ENCODE peak calls at places on chromosomes 12 and 14, in seven cellular contexts. One of them, this sample, is unnamed.

GRCh38 chr14:22382395-22382794 is 206.6 kb downstream of the DAD1 start:
- DNase-seq in mammary epithelial cell: no peak
- DNase-seq in left lung: no peak
- DNase-seq in astrocyte: no peak
- DNase-seq in OCI-LY7: no peak
- DNase-seq in heart left ventricle: no peak
- DNase-seq in pancreas: no peak
- DNase-seq in this sample: no peak

GRCh38 chr12:20624718-20625117 is 70.4 kb upstream of the SLCO1C1 start:
- DNase-seq in mammary epithelial cell: no peak
- DNase-seq in left lung: no peak
- DNase-seq in astrocyte: no peak
- DNase-seq in OCI-LY7: no peak
- DNase-seq in heart left ventricle: no peak
- DNase-seq in pancreas: no peak
- DNase-seq in this sample: no peak

GRCh38 chr14:90658541-90658967 is 157.7 kb downstream of the TTC7B start:
- DNase-seq in mammary epithelial cell: peak; percentile 95
- DNase-seq in left lung: peak; percentile 55
- DNase-seq in astrocyte: peak; percentile 85
- DNase-seq in OCI-LY7: no peak
- DNase-seq in heart left ventricle: no peak
- DNase-seq in pancreas: no peak
- DNase-seq in this sample: no peak

GRCh38 chr12:121238086-121238485 is 28.2 kb downstream of the P2RX4 start:
- DNase-seq in mammary epithelial cell: no peak
- DNase-seq in left lung: no peak
- DNase-seq in astrocyte: no peak
- DNase-seq in OCI-LY7: no peak
- DNase-seq in heart left ventricle: no peak
- DNase-seq in pancreas: no peak
- DNase-seq in this sample: no peak

GRCh38 chr12:112589275-112589674 is 170.5 kb downstream of the PTPN11 start:
- DNase-seq in mammary epithelial cell: no peak
- DNase-seq in left lung: no peak
- DNase-seq in astrocyte: no peak
- DNase-seq in OCI-LY7: no peak
- DNase-seq in heart left ventricle: no peak
- DNase-seq in pancreas: no peak
- DNase-seq in this sample: no peak

GRCh38 chr12:120321382-120322202 is 6.0 kb downstream of the PLA2G1B start:
- DNase-seq in mammary epithelial cell: no peak
- DNase-seq in left lung: no peak
- DNase-seq in astrocyte: no peak
- DNase-seq in OCI-LY7: no peak
- DNase-seq in heart left ventricle: no peak
- DNase-seq in pancreas: peak; percentile 76
- DNase-seq in this sample: peak; percentile 63

GRCh38 chr14:39768579-39768978 is 336.3 kb upstream of the FBXO33 start:
- DNase-seq in mammary epithelial cell: no peak
- DNase-seq in left lung: no peak
- DNase-seq in astrocyte: no peak
- DNase-seq in OCI-LY7: peak; percentile 9
- DNase-seq in heart left ventricle: no peak
- DNase-seq in pancreas: no peak
- DNase-seq in this sample: no peak

GRCh38 chr12:82627799-82628198 is 58.9 kb upstream of the TMTC2 start:
- DNase-seq in mammary epithelial cell: peak; percentile 30
- DNase-seq in left lung: no peak
- DNase-seq in astrocyte: peak; percentile 14
- DNase-seq in OCI-LY7: no peak
- DNase-seq in heart left ventricle: no peak
- DNase-seq in pancreas: no peak
- DNase-seq in this sample: no peak

GRCh38 chr14:53845813-53846693 is 110.6 kb downstream of the BMP4 start:
- DNase-seq in mammary epithelial cell: no peak
- DNase-seq in left lung: no peak
- DNase-seq in astrocyte: no peak
- DNase-seq in OCI-LY7: no peak
- DNase-seq in heart left ventricle: no peak
- DNase-seq in pancreas: no peak
- DNase-seq in this sample: no peak

DNA sequence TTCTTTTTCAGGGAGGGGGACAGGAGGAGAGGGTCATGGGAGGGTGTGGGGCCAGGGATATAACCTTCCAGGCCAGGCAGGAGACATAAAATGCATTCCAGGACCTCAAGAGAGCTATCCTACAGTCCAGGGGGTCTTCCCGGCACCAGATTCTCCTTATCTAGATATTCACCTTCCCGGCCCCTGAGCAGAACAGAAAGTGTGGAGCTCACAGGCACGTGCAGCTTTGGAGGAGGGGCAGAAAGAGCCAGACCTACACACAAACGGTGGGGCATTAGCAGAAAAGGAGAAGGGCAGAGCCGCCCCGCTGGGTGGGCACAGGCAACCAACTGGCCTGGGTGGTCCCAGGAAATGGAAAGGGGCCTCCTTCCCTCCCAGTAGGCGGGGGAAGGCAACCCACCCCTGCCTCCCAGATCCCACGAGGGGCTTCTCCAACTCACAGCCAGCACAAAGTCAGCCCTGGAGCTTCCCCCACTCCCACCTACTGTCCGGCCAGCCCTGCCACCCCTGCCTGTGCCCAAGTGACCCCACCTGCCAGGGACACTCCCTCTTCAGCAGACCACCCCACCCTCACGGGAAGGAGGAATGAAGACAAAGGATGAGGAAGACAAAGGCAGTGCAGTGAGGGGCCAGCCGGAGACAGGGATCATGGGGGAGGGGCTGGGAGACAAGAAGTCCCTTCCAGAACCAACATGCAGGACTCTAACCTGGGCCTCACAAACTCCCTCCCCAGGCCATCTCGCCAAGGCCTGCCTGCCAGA is 33.3 kb downstream of the CCDC85C start:
- DNase-seq in mammary epithelial cell: no peak
- DNase-seq in left lung: no peak
- DNase-seq in astrocyte: no peak
- DNase-seq in OCI-LY7: no peak
- DNase-seq in heart left ventricle: no peak
- DNase-seq in pancreas: no peak
- DNase-seq in this sample: no peak
- H3K27ac ChIP-seq in mammary epithelial cell: no peak overlapping the region
- H3K27ac ChIP-seq in left lung: no peak overlapping the region
- H3K27ac ChIP-seq in astrocyte: no peak overlapping the region
- H3K27ac ChIP-seq in OCI-LY7: no peak overlapping the region
- H3K27ac ChIP-seq in heart left ventricle: no peak overlapping the region
- H3K27ac ChIP-seq in pancreas: peak overlapping the region; percentile 72
- H3K27ac ChIP-seq in this sample: no peak overlapping the region

DNA sequence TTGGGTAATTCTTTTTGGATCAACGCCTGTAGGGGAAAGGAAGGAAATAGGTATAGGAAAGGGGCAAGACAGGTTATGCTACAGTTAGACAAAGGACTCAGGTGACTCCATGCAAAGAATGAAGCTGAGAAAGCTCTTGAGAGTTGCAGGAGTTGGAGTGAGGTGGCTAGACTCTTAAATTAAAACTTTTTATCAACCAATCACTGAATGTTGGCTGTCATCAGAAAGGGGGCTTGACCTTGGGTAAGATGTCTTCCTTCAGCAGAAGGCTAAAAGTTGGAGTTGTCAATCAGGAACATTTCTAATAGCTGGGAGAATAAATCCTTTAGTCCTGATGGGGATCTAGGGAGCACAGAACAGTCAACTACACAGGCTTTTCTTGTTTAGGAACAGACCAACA is 595.4 kb downstream of the SLC16A7 start:
- DNase-seq in mammary epithelial cell: no peak
- DNase-seq in left lung: no peak
- DNase-seq in astrocyte: no peak
- DNase-seq in OCI-LY7: no peak
- DNase-seq in heart left ventricle: no peak
- DNase-seq in pancreas: no peak
- DNase-seq in this sample: no peak
- TF ChIP-seq CTCF in mammary epithelial cell: no peak
- TF ChIP-seq CTCF in left lung: no peak
- TF ChIP-seq CTCF in astrocyte: no peak
- TF ChIP-seq CTCF in OCI-LY7: no peak
- TF ChIP-seq CTCF in heart left ventricle: no peak
- TF ChIP-seq CTCF in pancreas: no peak
- TF ChIP-seq CTCF in this sample: no peak

GRCh38 chr12:54401127-54401526 is 16.6 kb upstream of the ZNF385A start:
- DNase-seq in mammary epithelial cell: no peak
- DNase-seq in left lung: no peak
- DNase-seq in astrocyte: no peak
- DNase-seq in OCI-LY7: no peak
- DNase-seq in heart left ventricle: no peak
- DNase-seq in pancreas: no peak
- DNase-seq in this sample: no peak
- H3K27ac ChIP-seq in mammary epithelial cell: no peak overlapping the region
- H3K27ac ChIP-seq in left lung: no peak overlapping the region
- H3K27ac ChIP-seq in astrocyte: no peak overlapping the region
- H3K27ac ChIP-seq in OCI-LY7: no peak overlapping the region
- H3K27ac ChIP-seq in heart left ventricle: no peak overlapping the region
- H3K27ac ChIP-seq in pancreas: no peak overlapping the region
- H3K27ac ChIP-seq in this sample: no peak overlapping the region

DNA sequence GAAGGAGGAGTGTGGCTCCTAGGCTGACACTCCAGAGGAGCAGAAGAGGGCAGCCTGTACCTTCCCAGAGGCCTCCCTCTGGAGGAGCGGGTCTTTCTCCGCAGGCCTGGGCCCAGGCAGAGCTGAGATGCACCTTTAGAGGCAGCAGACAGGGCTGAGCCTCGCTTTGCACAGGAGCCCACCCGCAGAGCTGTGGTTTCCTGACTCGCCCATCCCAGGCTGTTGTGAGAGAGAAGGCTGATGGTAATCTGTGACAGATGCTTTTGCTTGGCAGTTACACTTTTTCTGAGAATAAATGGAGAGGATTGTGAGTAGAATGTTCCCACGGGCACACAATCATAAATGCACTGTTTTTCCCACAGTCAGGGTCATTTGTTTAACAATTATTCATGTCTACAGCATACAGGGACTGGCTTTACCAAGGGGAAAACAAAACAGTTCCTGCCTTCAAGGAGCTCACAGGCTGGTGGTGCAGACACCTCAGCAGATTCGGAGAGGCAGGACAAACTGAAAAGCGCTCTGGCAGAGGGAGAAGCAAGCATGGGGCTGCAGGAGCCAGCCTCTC is 13.9 kb downstream of the EVL start:
- DNase-seq in mammary epithelial cell: peak; percentile 60
- DNase-seq in left lung: no peak
- DNase-seq in astrocyte: peak; percentile 69
- DNase-seq in OCI-LY7: no peak
- DNase-seq in heart left ventricle: no peak
- DNase-seq in pancreas: no peak
- DNase-seq in this sample: no peak
- TF ChIP-seq CTCF in mammary epithelial cell: peak; percentile 28
- TF ChIP-seq CTCF in left lung: no peak
- TF ChIP-seq CTCF in astrocyte: no peak
- TF ChIP-seq CTCF in OCI-LY7: no peak
- TF ChIP-seq CTCF in heart left ventricle: no peak
- TF ChIP-seq CTCF in pancreas: no peak
- TF ChIP-seq CTCF in this sample: no peak

DNA sequence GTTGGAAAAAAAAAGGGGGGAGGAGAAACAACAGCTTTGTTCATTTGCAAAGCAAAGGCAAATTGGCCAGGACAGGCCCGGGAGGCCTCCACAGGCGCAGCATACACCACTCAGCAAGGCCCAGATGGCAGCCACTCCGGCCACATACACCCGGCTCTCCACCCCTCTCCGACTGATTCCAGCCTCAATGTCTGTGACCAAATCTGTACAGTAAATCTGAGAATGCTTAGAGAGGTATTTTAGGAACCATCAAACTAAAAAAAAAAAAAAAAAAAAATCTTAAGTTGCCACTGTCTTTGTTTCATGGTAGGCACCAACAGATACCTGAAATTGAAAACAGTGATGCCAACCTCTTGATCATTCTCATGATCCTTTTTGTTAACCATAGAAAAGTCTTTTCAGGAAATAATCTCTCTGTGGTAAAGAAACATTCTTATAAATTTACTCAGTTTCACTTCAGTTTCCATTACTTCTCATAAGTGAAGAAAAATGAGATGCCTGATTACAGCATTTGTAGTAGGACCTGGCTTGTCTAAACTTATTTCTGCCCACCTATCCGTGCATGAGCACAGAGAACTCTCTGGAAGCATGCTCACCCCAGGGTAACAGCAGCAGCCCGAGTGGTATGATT is 20.2 kb downstream of the VPS37B start:
- DNase-seq in mammary epithelial cell: no peak
- DNase-seq in left lung: no peak
- DNase-seq in astrocyte: no peak
- DNase-seq in OCI-LY7: peak; percentile 33
- DNase-seq in heart left ventricle: no peak
- DNase-seq in pancreas: no peak
- DNase-seq in this sample: no peak
- H3K27ac ChIP-seq in mammary epithelial cell: peak overlapping the region; percentile 14
- H3K27ac ChIP-seq in left lung: no peak overlapping the region
- H3K27ac ChIP-seq in astrocyte: no peak overlapping the region
- H3K27ac ChIP-seq in OCI-LY7: no peak overlapping the region
- H3K27ac ChIP-seq in heart left ventricle: no peak overlapping the region
- H3K27ac ChIP-seq in pancreas: no peak overlapping the region
- H3K27ac ChIP-seq in this sample: no peak overlapping the region

GRCh38 chr12:75560167-75560566 is 48.8 kb upstream of the KRR1 start:
- DNase-seq in mammary epithelial cell: peak; percentile 56
- DNase-seq in left lung: no peak
- DNase-seq in astrocyte: peak; percentile 51
- DNase-seq in OCI-LY7: peak; percentile 31
- DNase-seq in heart left ventricle: no peak
- DNase-seq in pancreas: no peak
- DNase-seq in this sample: no peak
- TF ChIP-seq CTCF in mammary epithelial cell: peak; percentile 68
- TF ChIP-seq CTCF in left lung: no peak
- TF ChIP-seq CTCF in astrocyte: peak; percentile 29
- TF ChIP-seq CTCF in OCI-LY7: peak; percentile 58
- TF ChIP-seq CTCF in heart left ventricle: peak; percentile 26
- TF ChIP-seq CTCF in pancreas: no peak
- TF ChIP-seq CTCF in this sample: peak; percentile 32

GRCh38 chr14:80491562-80492139 is 280.3 kb upstream of the DIO2 start:
- DNase-seq in mammary epithelial cell: no peak
- DNase-seq in left lung: no peak
- DNase-seq in astrocyte: no peak
- DNase-seq in OCI-LY7: no peak
- DNase-seq in heart left ventricle: no peak
- DNase-seq in pancreas: no peak
- DNase-seq in this sample: no peak
- H3K27ac ChIP-seq in mammary epithelial cell: no peak overlapping the region
- H3K27ac ChIP-seq in left lung: no peak overlapping the region
- H3K27ac ChIP-seq in astrocyte: no peak overlapping the region
- H3K27ac ChIP-seq in OCI-LY7: no peak overlapping the region
- H3K27ac ChIP-seq in heart left ventricle: peak overlapping the region; percentile 70
- H3K27ac ChIP-seq in pancreas: no peak overlapping the region
- H3K27ac ChIP-seq in this sample: no peak overlapping the region